ENCODE peak calls at places on chromosomes 5 and 9, in eight cellular contexts. K is Peyer's patch, R is brain microvascular endothelial cell, O is breast epithelium, T is fibroblast of the aortic adventitia, Z is OCI-LY7, L is K562, P is dorsolateral prefrontal cortex. Q is an unnamed sample.
A peak's percentile ranks its signal among the peaks of the same experiment; 100 is the strongest.

GRCh38 chr5:134018154-134018985 is 13.6 kb upstream of the VDAC1 start:
- DNase-seq in O (no peak), P (peak; percentile 2), R (no peak), Z (no peak), T (peak; percentile 77), L (peak; percentile 38), K (no peak), Q (no peak)

GRCh38 chr9:98415782-98416181 is 160.3 kb upstream of the TBC1D2 start:
- DNase-seq in R (no peak), T (no peak), Z (no peak), K (no peak), O (no peak), P (no peak), L (peak; percentile 57), Q (no peak)

GRCh38 chr5:31193591-31194457 is at the start of gene CDH6:
- DNase-seq in Z (no peak), P (peak; percentile 67), K (no peak), L (no peak), O (no peak), T (peak; percentile 75), R (peak; percentile 71), Q (no peak)

GRCh38 chr9:87865626-87866025 is 17.1 kb upstream of the SPATA31E1 start:
- DNase-seq in R (no peak), P (no peak), Z (no peak), K (no peak), L (no peak), T (no peak), O (no peak), Q (no peak)

GRCh38 chr9:86939896-86940295 is 7.4 kb downstream of the GAS1 start:
- DNase-seq in L (no peak), R (no peak), Z (no peak), T (no peak), O (no peak), K (no peak), P (no peak), Q (no peak)

GRCh38 chr5:120124961-120125360 is 339.1 kb upstream of the PRR16 start:
- DNase-seq in O (no peak), T (peak; percentile 30), R (no peak), K (no peak), L (no peak), P (no peak), Z (no peak), Q (no peak)

GRCh38 chr5:101517795-101518194 is 614.7 kb upstream of the ST8SIA4 start:
- DNase-seq in O (no peak), T (no peak), K (no peak), Z (no peak), P (no peak), R (no peak), L (no peak), Q (no peak)

GRCh38 chr5:143734381-143734780 is 77.6 kb upstream of the HMHB1 start:
- DNase-seq in L (no peak), R (no peak), Z (no peak), O (no peak), T (no peak), P (no peak), K (no peak), Q (no peak)

GRCh38 chr9:118321823-118322222 is 617.6 kb downstream of the TLR4 start:
- DNase-seq in T (no peak), L (no peak), R (no peak), O (no peak), P (no peak), Z (no peak), K (no peak), Q (no peak)

GRCh38 chr9:100428871-100429654 is 2.1 kb downstream of the MSANTD3 start:
- DNase-seq in O (no peak), Z (no peak), R (peak; percentile 98), L (peak; percentile 42), K (no peak), P (no peak), T (peak; percentile 100), Q (no peak)
- H3K4me3 ChIP-seq in O (no peak overlapping the region), Z (no peak overlapping the region), R (peak overlapping the region; percentile 77), L (no peak overlapping the region), K (no peak overlapping the region), P (peak overlapping the region; percentile 81), T (peak overlapping the region; percentile 79), Q (no peak overlapping the region)

DNA sequence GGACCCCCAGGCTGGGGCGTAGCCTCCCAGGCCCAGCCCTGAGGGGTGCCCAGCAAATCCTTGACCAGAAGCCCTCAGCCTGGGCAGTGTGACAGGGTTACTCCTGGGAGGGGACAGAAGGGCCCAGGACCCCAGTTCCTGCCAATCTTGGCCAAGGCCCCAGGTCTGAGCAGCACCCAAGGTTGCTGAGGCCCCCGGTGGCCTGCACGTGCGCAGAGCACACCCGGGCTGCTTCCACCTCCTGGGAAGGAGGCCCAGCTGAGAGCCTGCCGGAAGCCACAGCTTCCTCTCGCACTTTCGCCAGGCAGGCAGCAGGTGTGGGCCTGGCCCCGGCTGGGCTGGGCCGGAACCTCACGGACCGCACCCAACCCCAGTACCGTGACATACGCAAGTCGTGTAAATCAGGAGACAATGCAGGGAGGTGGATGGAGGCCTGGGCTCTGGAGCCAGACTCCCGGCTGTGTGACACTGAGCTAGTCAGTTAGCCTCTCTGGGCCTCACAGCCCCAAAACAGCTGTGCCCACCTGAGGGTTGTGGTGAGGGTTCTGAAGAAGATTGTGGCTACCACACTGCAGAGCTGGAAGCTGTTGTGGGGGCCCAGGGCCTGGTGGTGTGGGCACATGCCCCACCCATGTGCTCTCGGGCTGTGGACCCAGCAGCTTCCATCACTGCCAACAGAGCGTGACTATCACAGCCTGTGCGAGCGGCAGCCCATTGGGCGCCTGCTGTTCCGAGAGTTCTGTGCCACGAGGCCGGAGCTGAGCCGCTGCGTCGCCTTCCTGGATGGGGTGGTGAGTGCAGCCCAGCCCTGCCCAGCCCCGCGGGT is 5.1 kb downstream of the GRK6 start:
- DNase-seq in Z (peak; percentile 91), K (peak; percentile 90), P (no peak), T (no peak), R (no peak), O (no peak), L (no peak), Q (peak; percentile 93)
- H3K4me3 ChIP-seq in Z (peak overlapping the region; percentile 77), K (no peak overlapping the region), P (no peak overlapping the region), T (no peak overlapping the region), R (no peak overlapping the region), O (no peak overlapping the region), L (no peak overlapping the region), Q (peak overlapping the region; percentile 50)

GRCh38 chr5:60505373-60505772 is 194.6 kb downstream of the DEPDC1B start:
- DNase-seq in O (no peak), R (no peak), K (no peak), Z (no peak), L (no peak), T (no peak), P (no peak), Q (no peak)
- H3K4me3 ChIP-seq in O (no peak overlapping the region), R (no peak overlapping the region), K (no peak overlapping the region), Z (no peak overlapping the region), L (no peak overlapping the region), T (no peak overlapping the region), P (no peak overlapping the region), Q (no peak overlapping the region)

GRCh38 chr9:75574569-75574968 is 315.9 kb upstream of the PCSK5 start:
- DNase-seq in P (no peak), R (no peak), Z (no peak), L (no peak), O (no peak), T (no peak), K (no peak), Q (no peak)
- H3K4me3 ChIP-seq in P (no peak overlapping the region), R (no peak overlapping the region), Z (no peak overlapping the region), L (no peak overlapping the region), O (no peak overlapping the region), T (no peak overlapping the region), K (no peak overlapping the region), Q (no peak overlapping the region)

GRCh38 chr5:76084496-76085285 is 1.5 kb downstream of the SV2C start:
- DNase-seq in O (no peak), R (no peak), L (no peak), T (peak; percentile 30), Z (no peak), P (no peak), K (no peak), Q (no peak)

GRCh38 chr5:76081811-76082783 is 1.1 kb upstream of the SV2C start:
- DNase-seq in Z (no peak), O (no peak), L (no peak), K (no peak), R (no peak), T (no peak), P (no peak), Q (no peak)

GRCh38 chr5:76085286-76085579 is 2.0 kb downstream of the SV2C start:
- DNase-seq in K (no peak), O (no peak), P (no peak), R (no peak), Z (no peak), T (no peak), L (no peak), Q (no peak)

GRCh38 chr5:76082790-76083554 is at the start of gene SV2C:
- DNase-seq in L (no peak), O (no peak), R (no peak), Z (no peak), K (no peak), T (no peak), P (no peak), Q (no peak)

GRCh38 chr5:76083555-76084495 is 642 bp downstream of the SV2C start:
- DNase-seq in O (no peak), R (no peak), K (no peak), Z (no peak), L (no peak), T (no peak), P (no peak), Q (no peak)
- H3K4me3 ChIP-seq in O (peak overlapping the region; percentile 11), R (peak overlapping the region; percentile 9), K (peak overlapping the region; percentile 38), Z (no peak overlapping the region), L (no peak overlapping the region), T (no peak overlapping the region), P (peak overlapping the region; percentile 36), Q (peak overlapping the region; percentile 51)